ENCODE peak calls at places on chromosomes 12 and 14, in six cellular contexts. One of them, this sample, is unnamed.

GRCh38 chr14:97106166-97106565 is 309.0 kb downstream of the VRK1 start:
- DNase-seq in HS-27A: no peak
- DNase-seq in upper lobe of right lung: no peak
- DNase-seq in hippocampal formation: no peak
- DNase-seq in GF-D8: no peak
- DNase-seq in stimulated activated CD4-positive, alpha-beta T cell treated with anti-CD3 and anti-CD28 coated beads, Interleukin-12 subunit alpha, Interleukin-12 subunit beta, amount 100 ng/mL, for 48 hours: no peak
- DNase-seq in this sample: no peak

GRCh38 chr12:69835048-69835447 is 10.0 kb downstream of the MYRFL start:
- DNase-seq in hippocampal formation: no peak
- DNase-seq in upper lobe of right lung: no peak
- DNase-seq in stimulated activated CD4-positive, alpha-beta T cell treated with anti-CD3 and anti-CD28 coated beads, Interleukin-12 subunit alpha, Interleukin-12 subunit beta, amount 100 ng/mL, for 48 hours: no peak
- DNase-seq in HS-27A: no peak
- DNase-seq in GF-D8: no peak
- DNase-seq in this sample: no peak

GRCh38 chr14:75568141-75568540 is 10.3 kb upstream of the FLVCR2 start:
- DNase-seq in hippocampal formation: no peak
- DNase-seq in stimulated activated CD4-positive, alpha-beta T cell treated with anti-CD3 and anti-CD28 coated beads, Interleukin-12 subunit alpha, Interleukin-12 subunit beta, amount 100 ng/mL, for 48 hours: no peak
- DNase-seq in upper lobe of right lung: no peak
- DNase-seq in HS-27A: no peak
- DNase-seq in GF-D8: no peak
- DNase-seq in this sample: no peak

GRCh38 chr12:101172316-101172715 is 37.7 kb downstream of the SLC5A8 start:
- DNase-seq in stimulated activated CD4-positive, alpha-beta T cell treated with anti-CD3 and anti-CD28 coated beads, Interleukin-12 subunit alpha, Interleukin-12 subunit beta, amount 100 ng/mL, for 48 hours: no peak
- DNase-seq in GF-D8: no peak
- DNase-seq in upper lobe of right lung: no peak
- DNase-seq in HS-27A: no peak
- DNase-seq in hippocampal formation: no peak
- DNase-seq in this sample: peak

GRCh38 chr14:30874999-30875787 is 834 bp downstream of the COCH start:
- DNase-seq in HS-27A: no peak
- DNase-seq in upper lobe of right lung: no peak
- DNase-seq in hippocampal formation: no peak
- DNase-seq in stimulated activated CD4-positive, alpha-beta T cell treated with anti-CD3 and anti-CD28 coated beads, Interleukin-12 subunit alpha, Interleukin-12 subunit beta, amount 100 ng/mL, for 48 hours: no peak
- DNase-seq in GF-D8: no peak
- DNase-seq in this sample: peak

GRCh38 chr12:103632554-103633216 is 45.6 kb downstream of the STAB2 start:
- DNase-seq in hippocampal formation: no peak
- DNase-seq in HS-27A: no peak
- DNase-seq in stimulated activated CD4-positive, alpha-beta T cell treated with anti-CD3 and anti-CD28 coated beads, Interleukin-12 subunit alpha, Interleukin-12 subunit beta, amount 100 ng/mL, for 48 hours: peak
- DNase-seq in upper lobe of right lung: peak
- DNase-seq in GF-D8: no peak
- DNase-seq in this sample: peak

GRCh38 chr12:68824597-68825250 is 16.7 kb downstream of the MDM2 start:
- DNase-seq in hippocampal formation: no peak
- DNase-seq in stimulated activated CD4-positive, alpha-beta T cell treated with anti-CD3 and anti-CD28 coated beads, Interleukin-12 subunit alpha, Interleukin-12 subunit beta, amount 100 ng/mL, for 48 hours: no peak
- DNase-seq in upper lobe of right lung: no peak
- DNase-seq in GF-D8: no peak
- DNase-seq in HS-27A: no peak
- DNase-seq in this sample: no peak

GRCh38 chr12:66638666-66639065 is 40.2 kb downstream of the GRIP1 start:
- DNase-seq in stimulated activated CD4-positive, alpha-beta T cell treated with anti-CD3 and anti-CD28 coated beads, Interleukin-12 subunit alpha, Interleukin-12 subunit beta, amount 100 ng/mL, for 48 hours: no peak
- DNase-seq in hippocampal formation: no peak
- DNase-seq in GF-D8: no peak
- DNase-seq in HS-27A: no peak
- DNase-seq in upper lobe of right lung: no peak
- DNase-seq in this sample: no peak

GRCh38 chr14:101563352-101563653 is 2.0 kb downstream of the DIO3 start:
- DNase-seq in stimulated activated CD4-positive, alpha-beta T cell treated with anti-CD3 and anti-CD28 coated beads, Interleukin-12 subunit alpha, Interleukin-12 subunit beta, amount 100 ng/mL, for 48 hours: no peak
- DNase-seq in upper lobe of right lung: no peak
- DNase-seq in hippocampal formation: no peak
- DNase-seq in HS-27A: no peak
- DNase-seq in GF-D8: no peak
- DNase-seq in this sample: no peak

GRCh38 chr12:48194780-48195179 is 8.3 kb downstream of the OR10AD1 start:
- DNase-seq in stimulated activated CD4-positive, alpha-beta T cell treated with anti-CD3 and anti-CD28 coated beads, Interleukin-12 subunit alpha, Interleukin-12 subunit beta, amount 100 ng/mL, for 48 hours: no peak
- DNase-seq in upper lobe of right lung: no peak
- DNase-seq in GF-D8: no peak
- DNase-seq in HS-27A: no peak
- DNase-seq in hippocampal formation: no peak
- DNase-seq in this sample: no peak

GRCh38 chr12:32548691-32549412 is 130.2 kb upstream of the DNM1L start:
- DNase-seq in HS-27A: peak
- DNase-seq in stimulated activated CD4-positive, alpha-beta T cell treated with anti-CD3 and anti-CD28 coated beads, Interleukin-12 subunit alpha, Interleukin-12 subunit beta, amount 100 ng/mL, for 48 hours: no peak
- DNase-seq in upper lobe of right lung: no peak
- DNase-seq in GF-D8: no peak
- DNase-seq in hippocampal formation: no peak
- DNase-seq in this sample: no peak

GRCh38 chr14:88468396-88468795 is 82.9 kb downstream of the SPATA7 start:
- DNase-seq in stimulated activated CD4-positive, alpha-beta T cell treated with anti-CD3 and anti-CD28 coated beads, Interleukin-12 subunit alpha, Interleukin-12 subunit beta, amount 100 ng/mL, for 48 hours: no peak
- DNase-seq in HS-27A: no peak
- DNase-seq in upper lobe of right lung: no peak
- DNase-seq in GF-D8: no peak
- DNase-seq in hippocampal formation: no peak
- DNase-seq in this sample: no peak

GRCh38 chr12:14138495-14138894 is 157.1 kb upstream of the GRIN2B start:
- DNase-seq in upper lobe of right lung: no peak
- DNase-seq in GF-D8: no peak
- DNase-seq in stimulated activated CD4-positive, alpha-beta T cell treated with anti-CD3 and anti-CD28 coated beads, Interleukin-12 subunit alpha, Interleukin-12 subunit beta, amount 100 ng/mL, for 48 hours: no peak
- DNase-seq in HS-27A: no peak
- DNase-seq in hippocampal formation: no peak
- DNase-seq in this sample: peak

GRCh38 chr14:34554540-34555250 is 15.2 kb upstream of the EAPP start:
- DNase-seq in hippocampal formation: no peak
- DNase-seq in GF-D8: no peak
- DNase-seq in upper lobe of right lung: peak
- DNase-seq in HS-27A: peak
- DNase-seq in stimulated activated CD4-positive, alpha-beta T cell treated with anti-CD3 and anti-CD28 coated beads, Interleukin-12 subunit alpha, Interleukin-12 subunit beta, amount 100 ng/mL, for 48 hours: no peak
- DNase-seq in this sample: no peak

GRCh38 chr12:1533205-1533601 is 61.2 kb downstream of the FBXL14 start:
- DNase-seq in HS-27A: no peak
- DNase-seq in hippocampal formation: no peak
- DNase-seq in GF-D8: peak
- DNase-seq in upper lobe of right lung: no peak
- DNase-seq in stimulated activated CD4-positive, alpha-beta T cell treated with anti-CD3 and anti-CD28 coated beads, Interleukin-12 subunit alpha, Interleukin-12 subunit beta, amount 100 ng/mL, for 48 hours: no peak
- DNase-seq in this sample: no peak

GRCh38 chr12:45934956-45935355 is 55.4 kb downstream of the SCAF11 start:
- DNase-seq in hippocampal formation: no peak
- DNase-seq in HS-27A: no peak
- DNase-seq in stimulated activated CD4-positive, alpha-beta T cell treated with anti-CD3 and anti-CD28 coated beads, Interleukin-12 subunit alpha, Interleukin-12 subunit beta, amount 100 ng/mL, for 48 hours: no peak
- DNase-seq in upper lobe of right lung: no peak
- DNase-seq in GF-D8: no peak
- DNase-seq in this sample: no peak

GRCh38 chr12:132904718-132905328 is 17.4 kb upstream of the CHFR start:
- DNase-seq in HS-27A: no peak
- DNase-seq in hippocampal formation: no peak
- DNase-seq in GF-D8: no peak
- DNase-seq in stimulated activated CD4-positive, alpha-beta T cell treated with anti-CD3 and anti-CD28 coated beads, Interleukin-12 subunit alpha, Interleukin-12 subunit beta, amount 100 ng/mL, for 48 hours: peak
- DNase-seq in upper lobe of right lung: peak
- DNase-seq in this sample: peak

GRCh38 chr14:92586966-92587365 is 73.4 kb downstream of the RIN3 start:
- DNase-seq in stimulated activated CD4-positive, alpha-beta T cell treated with anti-CD3 and anti-CD28 coated beads, Interleukin-12 subunit alpha, Interleukin-12 subunit beta, amount 100 ng/mL, for 48 hours: no peak
- DNase-seq in HS-27A: no peak
- DNase-seq in upper lobe of right lung: no peak
- DNase-seq in GF-D8: no peak
- DNase-seq in hippocampal formation: no peak
- DNase-seq in this sample: no peak

GRCh38 chr14:100074431-100075100 is 9.3 kb downstream of the EVL start:
- DNase-seq in upper lobe of right lung: no peak
- DNase-seq in hippocampal formation: no peak
- DNase-seq in HS-27A: no peak
- DNase-seq in stimulated activated CD4-positive, alpha-beta T cell treated with anti-CD3 and anti-CD28 coated beads, Interleukin-12 subunit alpha, Interleukin-12 subunit beta, amount 100 ng/mL, for 48 hours: no peak
- DNase-seq in GF-D8: no peak
- DNase-seq in this sample: no peak

GRCh38 chr12:21801522-21802288 is 27.2 kb upstream of the KCNJ8 start:
- DNase-seq in stimulated activated CD4-positive, alpha-beta T cell treated with anti-CD3 and anti-CD28 coated beads, Interleukin-12 subunit alpha, Interleukin-12 subunit beta, amount 100 ng/mL, for 48 hours: no peak
- DNase-seq in GF-D8: no peak
- DNase-seq in upper lobe of right lung: no peak
- DNase-seq in HS-27A: no peak
- DNase-seq in hippocampal formation: no peak
- DNase-seq in this sample: no peak

GRCh38 chr12:570949-571794 is 92.1 kb downstream of the NINJ2 start:
- DNase-seq in stimulated activated CD4-positive, alpha-beta T cell treated with anti-CD3 and anti-CD28 coated beads, Interleukin-12 subunit alpha, Interleukin-12 subunit beta, amount 100 ng/mL, for 48 hours: no peak
- DNase-seq in upper lobe of right lung: peak
- DNase-seq in HS-27A: peak
- DNase-seq in GF-D8: no peak
- DNase-seq in hippocampal formation: no peak
- DNase-seq in this sample: peak

GRCh38 chr14:76083796-76084195 is 67.9 kb upstream of the GPATCH2L start:
- DNase-seq in stimulated activated CD4-positive, alpha-beta T cell treated with anti-CD3 and anti-CD28 coated beads, Interleukin-12 subunit alpha, Interleukin-12 subunit beta, amount 100 ng/mL, for 48 hours: no peak
- DNase-seq in HS-27A: no peak
- DNase-seq in GF-D8: no peak
- DNase-seq in hippocampal formation: no peak
- DNase-seq in upper lobe of right lung: no peak
- DNase-seq in this sample: no peak

GRCh38 chr14:89013098-89013504 is 188.7 kb downstream of the TTC8 start:
- DNase-seq in upper lobe of right lung: peak
- DNase-seq in hippocampal formation: no peak
- DNase-seq in GF-D8: no peak
- DNase-seq in stimulated activated CD4-positive, alpha-beta T cell treated with anti-CD3 and anti-CD28 coated beads, Interleukin-12 subunit alpha, Interleukin-12 subunit beta, amount 100 ng/mL, for 48 hours: no peak
- DNase-seq in HS-27A: peak
- DNase-seq in this sample: no peak

GRCh38 chr12:71958056-71958455 is 19.4 kb downstream of the TPH2 start:
- DNase-seq in HS-27A: peak
- DNase-seq in upper lobe of right lung: no peak
- DNase-seq in hippocampal formation: no peak
- DNase-seq in GF-D8: no peak
- DNase-seq in stimulated activated CD4-positive, alpha-beta T cell treated with anti-CD3 and anti-CD28 coated beads, Interleukin-12 subunit alpha, Interleukin-12 subunit beta, amount 100 ng/mL, for 48 hours: no peak
- DNase-seq in this sample: no peak

GRCh38 chr14:56205906-56206305 is 87.7 kb downstream of the PELI2 start:
- DNase-seq in hippocampal formation: no peak
- DNase-seq in upper lobe of right lung: no peak
- DNase-seq in HS-27A: no peak
- DNase-seq in stimulated activated CD4-positive, alpha-beta T cell treated with anti-CD3 and anti-CD28 coated beads, Interleukin-12 subunit alpha, Interleukin-12 subunit beta, amount 100 ng/mL, for 48 hours: no peak
- DNase-seq in GF-D8: no peak
- DNase-seq in this sample: no peak

GRCh38 chr12:124458992-124459851 is 108.2 kb downstream of the NCOR2 start:
- DNase-seq in stimulated activated CD4-positive, alpha-beta T cell treated with anti-CD3 and anti-CD28 coated beads, Interleukin-12 subunit alpha, Interleukin-12 subunit beta, amount 100 ng/mL, for 48 hours: no peak
- DNase-seq in GF-D8: no peak
- DNase-seq in HS-27A: no peak
- DNase-seq in hippocampal formation: no peak
- DNase-seq in upper lobe of right lung: no peak
- DNase-seq in this sample: no peak

GRCh38 chr12:85424581-85425348 is 144.7 kb downstream of the ALX1 start:
- DNase-seq in GF-D8: no peak
- DNase-seq in upper lobe of right lung: no peak
- DNase-seq in hippocampal formation: no peak
- DNase-seq in HS-27A: no peak
- DNase-seq in stimulated activated CD4-positive, alpha-beta T cell treated with anti-CD3 and anti-CD28 coated beads, Interleukin-12 subunit alpha, Interleukin-12 subunit beta, amount 100 ng/mL, for 48 hours: no peak
- DNase-seq in this sample: peak

GRCh38 chr14:99564256-99564902 is 39.6 kb downstream of the CCDC85C start:
- DNase-seq in upper lobe of right lung: no peak
- DNase-seq in HS-27A: peak
- DNase-seq in stimulated activated CD4-positive, alpha-beta T cell treated with anti-CD3 and anti-CD28 coated beads, Interleukin-12 subunit alpha, Interleukin-12 subunit beta, amount 100 ng/mL, for 48 hours: no peak
- DNase-seq in hippocampal formation: peak
- DNase-seq in GF-D8: no peak
- DNase-seq in this sample: no peak

GRCh38 chr14:31787377-31787776 is 226.2 kb downstream of the NUBPL start:
- DNase-seq in GF-D8: no peak
- DNase-seq in stimulated activated CD4-positive, alpha-beta T cell treated with anti-CD3 and anti-CD28 coated beads, Interleukin-12 subunit alpha, Interleukin-12 subunit beta, amount 100 ng/mL, for 48 hours: no peak
- DNase-seq in HS-27A: peak
- DNase-seq in upper lobe of right lung: no peak
- DNase-seq in hippocampal formation: no peak
- DNase-seq in this sample: no peak